ENCODE peak calls at places on chromosomes 1 and 21, in ten cellular contexts. G is NT2/D1; H is GM12891; U is foreskin fibroblast; A is tibial nerve; I is SK-N-SH; E is amniotic epithelial cell; N is WTC11; Y is M059J; T is stimulated activated CD4-positive, alpha-beta T cell treated with anti-CD3 and anti-CD28 coated beads, Interleukin-4, amount 100 ng/mL, for 4 hours. M is an unnamed sample.

GRCh38 chr1:41045740-41046139 is 24.2 kb upstream of the SLFNL1 start:
- DNase-seq in U (peak; percentile 37), G (no peak), Y (no peak), I (no peak), H (no peak), N (no peak), E (peak; percentile 76), A (no peak), T (no peak), M (no peak)

GRCh38 chr1:54190526-54190925 is 9.3 kb downstream of the CYB5RL start:
- DNase-seq in E (peak; percentile 55), G (no peak), T (no peak), H (no peak), U (no peak), A (no peak), I (no peak), N (no peak), Y (no peak), M (no peak)

GRCh38 chr1:203306970-203307541 is 1.7 kb downstream of the BTG2 start:
- DNase-seq in N (peak; percentile 37), A (no peak), H (no peak), G (no peak), U (no peak), I (no peak), T (peak; percentile 57), E (no peak), Y (no peak), M (no peak)

GRCh38 chr1:23779826-23780371 is 1.7 kb downstream of the PITHD1 start:
- DNase-seq in E (peak; percentile 43), U (peak; percentile 37), H (no peak), Y (peak; percentile 83), A (no peak), T (no peak), G (no peak), N (no peak), I (no peak), M (no peak)

GRCh38 chr1:204345941-204346678 is 13.6 kb downstream of the PLEKHA6 start:
- DNase-seq in G (no peak), N (no peak), U (no peak), Y (no peak), H (no peak), E (no peak), A (no peak), I (no peak), T (no peak), M (no peak)

GRCh38 chr21:22019766-22020165 is 1021.6 kb downstream of the NCAM2 start:
- DNase-seq in Y (no peak), G (no peak), H (no peak), A (no peak), T (no peak), E (no peak), I (no peak), N (no peak), U (no peak), M (no peak)

GRCh38 chr1:28885982-28886730 is 28.2 kb upstream of the EPB41 start:
- DNase-seq in Y (no peak), A (no peak), U (no peak), N (no peak), H (no peak), T (no peak), G (no peak), E (no peak), I (no peak), M (no peak)

GRCh38 chr21:42243026-42243425 is 24.1 kb downstream of the ABCG1 start:
- DNase-seq in A (no peak), T (no peak), H (no peak), Y (no peak), G (no peak), I (no peak), U (no peak), N (no peak), E (no peak), M (no peak)

GRCh38 chr1:211729238-211729637 is 53.8 kb upstream of the NEK2 start:
- DNase-seq in A (no peak), U (no peak), H (no peak), T (no peak), G (no peak), E (no peak), I (no peak), Y (no peak), N (no peak), M (no peak)

GRCh38 chr1:118370861-118371260 is 185.8 kb upstream of the SPAG17 start:
- DNase-seq in A (no peak), U (no peak), N (no peak), E (no peak), T (no peak), I (no peak), Y (no peak), H (no peak), G (no peak), M (no peak)

GRCh38 chr1:67227196-67227595 is 60.9 kb downstream of the IL23R start:
- DNase-seq in N (no peak), T (no peak), Y (peak; percentile 16), U (no peak), I (no peak), E (peak; percentile 3), A (no peak), G (no peak), H (no peak), M (no peak)

GRCh38 chr1:22332795-22333499 is 118.7 kb upstream of the ZBTB40 start:
- DNase-seq in I (no peak), A (no peak), Y (peak; percentile 55), U (no peak), E (no peak), T (no peak), H (peak; percentile 32), N (no peak), G (no peak), M (no peak)

GRCh38 chr1:147723691-147724323 is 36.6 kb downstream of the GJA5 start:
- DNase-seq in T (no peak), N (peak; percentile 71), G (peak; percentile 85), U (no peak), Y (peak; percentile 54), H (no peak), I (peak; percentile 14), A (no peak), E (peak; percentile 7), M (no peak)

GRCh38 chr1:40984066-40984465 is 4.6 kb downstream of the CTPS1 start:
- DNase-seq in G (no peak), Y (peak; percentile 11), H (no peak), T (no peak), N (no peak), I (no peak), A (no peak), U (no peak), E (no peak), M (no peak)

GRCh38 chr1:227919916-227920315 is 27.8 kb downstream of the WNT9A start:
- DNase-seq in E (no peak), G (no peak), I (peak; percentile 87), T (no peak), U (no peak), N (peak; percentile 52), A (no peak), H (no peak), Y (no peak), M (no peak)

GRCh38 chr1:61131716-61132115 is 49.4 kb downstream of the NFIA start:
- DNase-seq in G (no peak), N (no peak), E (peak; percentile 34), Y (no peak), H (no peak), U (peak; percentile 38), A (no peak), T (no peak), I (peak; percentile 20), M (no peak)

GRCh38 chr21:45554477-45555175 is 12.4 kb upstream of the SLC19A1 start:
- DNase-seq in T (peak; percentile 91), Y (peak; percentile 67), A (peak; percentile 71), U (peak; percentile 72), H (peak; percentile 87), N (peak; percentile 80), I (peak; percentile 95), G (peak; percentile 47), E (peak; percentile 36), M (peak; percentile 81)

GRCh38 chr1:205445653-205445955 is 10.2 kb downstream of the BLACAT1 start:
- DNase-seq in Y (no peak), U (no peak), A (no peak), H (no peak), T (no peak), E (no peak), I (no peak), N (no peak), G (no peak), M (no peak)

GRCh38 chr1:29984544-29985375 is 738.6 kb downstream of the MATN1 start:
- DNase-seq in I (no peak), G (no peak), Y (no peak), A (no peak), T (no peak), U (no peak), H (no peak), E (no peak), N (no peak), M (no peak)

GRCh38 chr1:176855434-176855745 is 309.1 kb downstream of the ASTN1 start:
- DNase-seq in G (no peak), U (no peak), Y (no peak), T (no peak), I (no peak), E (no peak), H (no peak), N (no peak), A (no peak), M (no peak)

GRCh38 chr1:45945426-45945825 is 142.0 kb downstream of the MAST2 start:
- DNase-seq in H (no peak), U (peak; percentile 33), A (no peak), E (peak; percentile 83), N (no peak), I (no peak), T (no peak), G (no peak), Y (peak; percentile 13), M (no peak)

GRCh38 chr1:91851130-91852010 is 34.6 kb downstream of the TGFBR3 start:
- DNase-seq in U (peak; percentile 86), E (peak; percentile 87), H (no peak), A (peak; percentile 84), T (no peak), I (peak; percentile 8), N (no peak), G (no peak), Y (peak; percentile 82), M (no peak)